ENCODE peak calls at places on chromosomes 12 and 14, in five cellular contexts. P is coronary artery; A is A549; U is CD8-positive, alpha-beta T cell; T is AG04450. R is an unnamed sample.

GRCh38 chr14:33017016-33017415 is 78.3 kb downstream of the NPAS3 start:
- DNase-seq in P (no peak), A (no peak), U (no peak), T (no peak), R (no peak)

GRCh38 chr14:60622210-60622919 is 26.9 kb downstream of the SIX1 start:
- DNase-seq in P (no peak), A (no peak), U (no peak), T (no peak), R (no peak)

GRCh38 chr12:5034605-5035004 is 9.1 kb upstream of the KCNA5 start:
- DNase-seq in P (no peak), A (no peak), U (no peak), T (no peak), R (no peak)

GRCh38 chr14:68784298-68784910 is 8.5 kb downstream of the ZFP36L1 start:
- DNase-seq in P (peak), A (peak), U (no peak), T (no peak), R (no peak)

GRCh38 chr14:92122351-92122677 is 545 bp downstream of the CPSF2 start:
- DNase-seq in P (no peak), A (peak), U (no peak), T (no peak), R (no peak)

GRCh38 chr12:77010637-77011548 is 54.5 kb downstream of the E2F7 start:
- DNase-seq in P (no peak), A (peak), U (peak), T (peak), R (no peak)

GRCh38 chr12:93139028-93139665 is 210.1 kb upstream of the EEA1 start:
- DNase-seq in P (no peak), A (no peak), U (no peak), T (no peak), R (no peak)

GRCh38 chr12:122318607-122319311 is 52.5 kb upstream of the VPS33A start:
- DNase-seq in P (no peak), A (peak), U (no peak), T (peak), R (no peak)

GRCh38 chr14:22877000-22877501 is 5.5 kb downstream of the LRP10 start:
- DNase-seq in P (no peak), A (no peak), U (no peak), T (no peak), R (no peak)

GRCh38 chr14:94702629-94703028 is 67.3 kb downstream of the GSC start:
- DNase-seq in P (no peak), A (no peak), U (no peak), T (no peak), R (peak)

GRCh38 chr14:33938131-33938949 is 12.5 kb downstream of the EGLN3 start:
- DNase-seq in P (no peak), A (peak), U (no peak), T (no peak), R (peak)

GRCh38 chr12:19778822-19779221 is 339.5 kb downstream of the AEBP2 start:
- DNase-seq in P (no peak), A (no peak), U (no peak), T (no peak), R (no peak)

GRCh38 chr12:4197922-4198763 is 75.4 kb upstream of the CCND2 start:
- DNase-seq in P (no peak), A (no peak), U (no peak), T (no peak), R (no peak)

GRCh38 chr14:25833341-25834121 is 764.3 kb downstream of the NOVA1 start:
- DNase-seq in P (no peak), A (peak), U (no peak), T (no peak), R (no peak)

GRCh38 chr12:26402648-26403047 is 207.3 kb downstream of the SSPN start:
- DNase-seq in P (no peak), A (peak), U (no peak), T (no peak), R (peak)

GRCh38 chr12:19978193-19978592 is 390.1 kb upstream of the PDE3A start:
- DNase-seq in P (no peak), A (peak), U (no peak), T (peak), R (no peak)

GRCh38 chr12:56119361-56119796 is 1.3 kb downstream of the ZC3H10 start:
- DNase-seq in P (peak), A (peak), U (peak), T (peak), R (peak)

GRCh38 chr14:102527255-102528232 is 18.0 kb upstream of the ANKRD9 start:
- DNase-seq in P (peak), A (peak), U (no peak), T (no peak), R (peak)

GRCh38 chr12:124827588-124828184 is 36.0 kb downstream of the SCARB1 start:
- DNase-seq in P (no peak), A (peak), U (no peak), T (no peak), R (no peak)

GRCh38 chr12:122227341-122227740 is 1.5 kb upstream of the DIABLO start:
- DNase-seq in P (no peak), A (no peak), U (peak), T (no peak), R (no peak)

GRCh38 chr12:13981296-13981962 is at the start of gene GRIN2B:
- DNase-seq in P (no peak), A (peak), U (no peak), T (no peak), R (no peak)

GRCh38 chr14:64838656-64839055 is 41.1 kb downstream of the SPTB start:
- DNase-seq in P (no peak), A (no peak), U (no peak), T (no peak), R (peak)

GRCh38 chr12:129312048-129312447 is 458.8 kb downstream of the GLT1D1 start:
- DNase-seq in P (no peak), A (no peak), U (no peak), T (no peak), R (no peak)

GRCh38 chr12:82655751-82656150 is 31.0 kb upstream of the TMTC2 start:
- DNase-seq in P (no peak), A (no peak), U (no peak), T (no peak), R (no peak)

GRCh38 chr12:47734725-47735480 is 9.6 kb upstream of the ENDOU start:
- DNase-seq in P (no peak), A (no peak), U (no peak), T (no peak), R (no peak)

GRCh38 chr12:28622416-28622815 is 432.2 kb downstream of the CCDC91 start:
- DNase-seq in P (no peak), A (no peak), U (no peak), T (peak), R (no peak)

GRCh38 chr14:98120831-98121464 is 1151.0 kb downstream of the BCL11B start:
- DNase-seq in P (no peak), A (no peak), U (no peak), T (no peak), R (peak)

GRCh38 chr14:99262977-99263448 is 9.0 kb downstream of the BCL11B start:
- DNase-seq in P (no peak), A (no peak), U (no peak), T (no peak), R (no peak)

GRCh38 chr12:105274571-105274970 is 38.6 kb upstream of the APPL2 start:
- DNase-seq in P (no peak), A (no peak), U (no peak), T (no peak), R (no peak)

GRCh38 chr12:97276198-97276580 is 186.4 kb upstream of the RMST start:
- DNase-seq in P (no peak), A (no peak), U (no peak), T (no peak), R (no peak)

GRCh38 chr12:56766535-56766934 is 3.4 kb downstream of the HSD17B6 start:
- DNase-seq in P (no peak), A (no peak), U (no peak), T (no peak), R (no peak)

GRCh38 chr14:70881549-70882174 is 25.6 kb upstream of the PCNX1 start:
- DNase-seq in P (no peak), A (no peak), U (no peak), T (no peak), R (no peak)

GRCh38 chr14:70879448-70879847 is 27.8 kb upstream of the PCNX1 start:
- DNase-seq in P (no peak), A (no peak), U (no peak), T (no peak), R (no peak)

GRCh38 chr14:70884595-70885342 is 22.5 kb upstream of the PCNX1 start:
- DNase-seq in P (no peak), A (no peak), U (no peak), T (no peak), R (no peak)

GRCh38 chr14:70885343-70886014 is 21.8 kb upstream of the PCNX1 start:
- DNase-seq in P (no peak), A (no peak), U (no peak), T (no peak), R (no peak)

DNA sequence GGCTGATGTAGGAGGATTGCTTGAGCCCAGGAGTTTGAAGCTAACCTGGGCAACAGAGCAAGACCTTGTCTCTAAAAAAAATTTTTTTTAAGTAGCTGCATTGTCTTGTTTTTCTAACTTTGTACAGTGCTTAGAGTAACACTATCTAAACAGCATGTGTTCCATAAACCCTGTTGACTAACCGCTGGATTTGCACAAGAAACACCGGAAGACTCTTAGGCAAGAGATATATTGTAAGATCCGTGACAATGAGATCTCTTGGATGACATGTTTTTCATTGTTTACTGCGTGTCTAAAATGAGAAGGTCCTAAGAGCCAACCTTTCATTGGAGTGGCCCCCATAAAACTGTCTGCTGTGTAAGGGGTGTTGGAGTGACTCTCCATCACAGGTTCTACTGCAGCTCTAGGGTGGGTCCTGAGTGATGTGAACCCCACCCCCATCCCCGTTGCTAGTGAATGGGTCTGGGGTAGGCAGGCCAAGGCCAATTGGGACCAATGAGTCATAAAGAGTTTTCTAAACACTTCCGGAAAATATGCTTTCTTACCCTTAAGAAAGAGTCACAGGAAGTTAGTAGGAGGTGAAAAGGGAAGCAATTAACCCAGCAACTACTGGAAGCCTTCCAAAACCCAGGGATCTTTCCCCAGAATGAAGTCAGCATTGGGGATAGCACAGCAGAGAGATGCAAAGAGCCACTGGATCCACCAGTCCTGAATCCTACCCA is 24.3 kb upstream of the PCNX1 start:
- DNase-seq in P (no peak), A (no peak), U (no peak), T (no peak), R (no peak)
- H3K27ac ChIP-seq in P (no peak), A (no peak), U (no peak), T (no peak), R (peak)

GRCh38 chr12:71438670-71439361 is 782 bp upstream of the LGR5 start:
- DNase-seq in P (no peak), A (peak), U (no peak), T (no peak), R (no peak)

GRCh38 chr12:71439362-71439612 is 311 bp upstream of the LGR5 start:
- DNase-seq in P (no peak), A (no peak), U (no peak), T (no peak), R (no peak)

GRCh38 chr12:71440393-71441349 is 1.1 kb downstream of the LGR5 start:
- DNase-seq in P (no peak), A (peak), U (no peak), T (no peak), R (no peak)

GRCh38 chr12:71441350-71441748 is 1.8 kb downstream of the LGR5 start:
- DNase-seq in P (no peak), A (no peak), U (no peak), T (no peak), R (no peak)

DNA sequence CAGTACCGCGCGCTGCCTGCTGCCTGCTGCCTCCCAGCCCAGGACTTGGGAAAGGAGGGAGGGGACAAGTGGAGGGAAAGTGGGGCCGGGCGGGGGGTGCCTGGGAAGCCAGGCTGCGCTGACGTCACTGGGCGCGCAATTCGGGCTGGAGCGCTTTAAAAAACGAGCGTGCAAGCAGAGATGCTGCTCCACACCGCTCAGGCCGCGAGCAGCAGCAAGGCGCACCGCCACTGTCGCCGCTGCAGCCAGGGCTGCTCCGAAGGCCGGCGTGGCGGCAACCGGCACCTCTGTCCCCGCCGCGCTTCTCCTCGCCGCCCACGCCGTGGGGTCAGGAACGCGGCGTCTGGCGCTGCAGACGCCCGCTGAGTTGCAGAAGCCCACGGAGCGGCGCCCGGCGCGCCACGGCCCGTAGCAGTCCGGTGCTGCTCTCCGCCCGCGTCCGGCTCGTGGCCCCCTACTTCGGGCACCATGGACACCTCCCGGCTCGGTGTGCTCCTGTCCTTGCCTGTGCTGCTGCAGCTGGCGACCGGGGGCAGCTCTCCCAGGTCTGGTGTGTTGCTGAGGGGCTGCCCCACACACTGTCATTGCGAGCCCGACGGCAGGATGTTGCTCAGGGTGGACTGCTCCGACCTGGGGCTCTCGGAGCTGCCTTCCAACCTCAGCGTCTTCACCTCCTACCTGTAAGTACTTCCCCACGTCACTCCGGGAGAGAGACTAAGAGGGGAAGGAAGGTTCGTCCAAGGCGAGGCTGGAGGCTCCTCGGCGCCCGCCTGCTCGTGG is at the start of gene LGR5:
- DNase-seq in P (peak), A (peak), U (no peak), T (no peak), R (no peak)
- H3K27ac ChIP-seq in P (no peak), A (no peak), U (no peak), T (no peak), R (no peak)

GRCh38 chr12:65539062-65539461 is 260.6 kb downstream of the MSRB3 start:
- DNase-seq in P (no peak), A (no peak), U (no peak), T (no peak), R (no peak)

GRCh38 chr12:65537978-65538377 is 259.5 kb downstream of the MSRB3 start:
- DNase-seq in P (no peak), A (no peak), U (no peak), T (no peak), R (no peak)

GRCh38 chr12:65534105-65534841 is 255.8 kb downstream of the MSRB3 start:
- DNase-seq in P (no peak), A (no peak), U (no peak), T (no peak), R (no peak)

GRCh38 chr12:65535951-65536350 is 257.5 kb downstream of the MSRB3 start:
- DNase-seq in P (no peak), A (no peak), U (no peak), T (no peak), R (no peak)

DNA sequence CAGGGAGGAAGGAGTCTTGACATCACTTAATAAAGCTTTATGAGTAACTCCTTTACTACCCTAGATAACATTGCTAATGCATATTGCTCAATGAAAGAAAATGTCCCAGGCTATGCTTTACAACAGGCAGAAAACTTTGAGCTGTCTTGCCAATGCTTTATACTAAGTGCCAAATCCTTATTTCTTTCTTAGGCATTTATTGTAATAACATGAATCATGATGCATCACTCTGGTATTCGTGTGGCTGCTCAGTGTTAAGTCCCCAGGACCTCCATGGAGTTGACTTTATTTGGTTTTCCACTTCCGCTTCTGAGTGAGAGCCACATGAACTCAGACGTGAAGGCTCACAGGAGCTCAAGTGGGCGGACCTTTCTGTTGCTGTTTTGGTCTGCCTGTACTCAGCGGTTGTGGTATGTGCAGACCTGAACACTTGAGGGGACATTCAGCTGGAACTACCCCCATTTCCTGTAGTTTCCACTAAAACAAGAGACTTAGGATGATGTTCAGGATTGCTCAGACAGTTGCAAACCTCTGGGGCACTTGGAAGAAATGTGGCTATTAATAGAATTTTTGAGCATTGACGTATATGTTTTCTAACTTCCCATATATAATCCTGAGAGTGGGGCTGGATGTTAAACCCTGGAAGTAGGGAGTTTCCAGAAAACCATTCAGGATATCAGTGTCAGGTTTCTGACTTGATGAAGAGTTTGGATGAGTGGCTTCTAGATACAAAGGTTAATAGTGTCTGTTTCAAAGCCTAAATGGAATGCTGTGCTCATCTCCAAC is 258.6 kb downstream of the MSRB3 start:
- DNase-seq in P (peak), A (peak), U (no peak), T (peak), R (peak)
- H3K27ac ChIP-seq in P (peak), A (peak), U (no peak), T (peak), R (peak)

GRCh38 chr14:105023144-105023543 is 2.3 kb upstream of the CDCA4 start:
- DNase-seq in P (no peak), A (no peak), U (no peak), T (no peak), R (no peak)
- H3K27ac ChIP-seq in P (no peak), A (peak), U (no peak), T (no peak), R (peak)

R was measured in epithelial cell of prostate.